ENCODE peak calls at places on chromosomes 16 and 17, in ten cellular contexts. V, Z, B, I, H, Q, M, D, J and A are unnamed samples.

GRCh38 chr17:27674335-27674734 is 43.3 kb downstream of the LGALS9 start:
- DNase-seq in V (no peak), Z (no peak), B (no peak), I (no peak), H (no peak), Q (no peak), M (no peak), D (no peak), J (no peak), A (no peak)

GRCh38 chr17:30600830-30601494 is 123.8 kb downstream of the GOSR1 start:
- DNase-seq in V (peak), Z (peak), B (peak), I (no peak), H (no peak), Q (no peak), M (no peak), D (peak), J (no peak), A (no peak)

GRCh38 chr16:1003551-1004347 is 22.2 kb downstream of the SOX8 start:
- DNase-seq in V (no peak), Z (no peak), B (no peak), I (no peak), H (no peak), Q (no peak), M (no peak), D (no peak), J (no peak), A (no peak)

GRCh38 chr16:89442990-89443726 is 47.2 kb downstream of the ANKRD11 start:
- DNase-seq in V (peak), Z (no peak), B (peak), I (no peak), H (no peak), Q (peak), M (peak), D (peak), J (no peak), A (peak)

GRCh38 chr17:35684046-35684802 is 47.2 kb upstream of the RASL10B start:
- DNase-seq in V (peak), Z (no peak), B (no peak), I (no peak), H (no peak), Q (no peak), M (no peak), D (no peak), J (no peak), A (no peak)

GRCh38 chr16:30895592-30896202 is 717 bp upstream of the CTF1 start:
- DNase-seq in V (peak), Z (peak), B (no peak), I (no peak), H (no peak), Q (peak), M (no peak), D (no peak), J (no peak), A (no peak)

GRCh38 chr16:27920391-27920891 is 143.1 kb downstream of the GSG1L start:
- DNase-seq in V (peak), Z (no peak), B (peak), I (no peak), H (no peak), Q (peak), M (no peak), D (no peak), J (no peak), A (no peak)

GRCh38 chr17:74924250-74924948 is at the start of gene OTOP2:
- DNase-seq in V (no peak), Z (no peak), B (peak), I (peak), H (no peak), Q (no peak), M (no peak), D (peak), J (no peak), A (no peak)

GRCh38 chr17:49450735-49451134 is 36.1 kb upstream of the PHB1 start:
- DNase-seq in V (no peak), Z (no peak), B (no peak), I (no peak), H (no peak), Q (no peak), M (no peak), D (no peak), J (no peak), A (no peak)

GRCh38 chr17:33725675-33726271 is 432.7 kb upstream of the ASIC2 start:
- DNase-seq in V (peak), Z (no peak), B (peak), I (no peak), H (no peak), Q (peak), M (peak), D (peak), J (no peak), A (no peak)

GRCh38 chr17:56292010-56292409 is 138.7 kb downstream of the ANKFN1 start:
- DNase-seq in V (no peak), Z (no peak), B (no peak), I (no peak), H (no peak), Q (no peak), M (no peak), D (no peak), J (no peak), A (no peak)

GRCh38 chr16:12398029-12398735 is 405.5 kb downstream of the CPPED1 start:
- DNase-seq in V (no peak), Z (no peak), B (no peak), I (no peak), H (no peak), Q (no peak), M (no peak), D (no peak), J (no peak), A (no peak)

GRCh38 chr16:15832241-15832640 is 24.6 kb downstream of the MYH11 start:
- DNase-seq in V (no peak), Z (no peak), B (no peak), I (no peak), H (no peak), Q (no peak), M (no peak), D (no peak), J (no peak), A (no peak)

GRCh38 chr16:83715217-83715920 is 92.4 kb upstream of the HSBP1 start:
- DNase-seq in V (no peak), Z (no peak), B (no peak), I (no peak), H (no peak), Q (no peak), M (peak), D (no peak), J (peak), A (no peak)

GRCh38 chr17:76495663-76496400 is 5.4 kb downstream of the RHBDF2 start:
- DNase-seq in V (no peak), Z (no peak), B (no peak), I (no peak), H (no peak), Q (no peak), M (no peak), D (no peak), J (no peak), A (no peak)

GRCh38 chr17:76492250-76492988 is 8.8 kb downstream of the RHBDF2 start:
- DNase-seq in V (no peak), Z (no peak), B (no peak), I (no peak), H (peak), Q (no peak), M (no peak), D (peak), J (no peak), A (no peak)

GRCh38 chr17:76493505-76494167 is 7.6 kb downstream of the RHBDF2 start:
- DNase-seq in V (no peak), Z (no peak), B (no peak), I (no peak), H (no peak), Q (no peak), M (peak), D (peak), J (no peak), A (no peak)

GRCh38 chr17:76491271-76492184 is 9.7 kb downstream of the RHBDF2 start:
- DNase-seq in V (no peak), Z (no peak), B (no peak), I (no peak), H (no peak), Q (peak), M (no peak), D (peak), J (no peak), A (no peak)

GRCh38 chr17:76492989-76493501 is 8.2 kb downstream of the RHBDF2 start:
- DNase-seq in V (no peak), Z (no peak), B (no peak), I (peak), H (peak), Q (no peak), M (peak), D (peak), J (no peak), A (peak)
- TF ChIP-seq EP300 in V (no peak), Z (no peak), B (no peak), I (peak), H (no peak), Q (no peak), M (no peak), D (no peak), J (no peak), A (peak)

GRCh38 chr17:14019186-14019956 is 49.9 kb upstream of the COX10 start:
- DNase-seq in V (no peak), Z (no peak), B (no peak), I (no peak), H (no peak), Q (peak), M (no peak), D (no peak), J (no peak), A (no peak)
- TF ChIP-seq EP300 in V (no peak), Z (no peak), B (no peak), I (no peak), H (no peak), Q (no peak), M (no peak), D (no peak), J (no peak), A (no peak)

GRCh38 chr16:87619360-87620200 is 17.3 kb downstream of the JPH3 start:
- DNase-seq in V (no peak), Z (no peak), B (peak), I (no peak), H (no peak), Q (no peak), M (no peak), D (no peak), J (no peak), A (no peak)
- TF ChIP-seq EP300 in V (no peak), Z (no peak), B (no peak), I (no peak), H (no peak), Q (no peak), M (no peak), D (no peak), J (no peak), A (no peak)

GRCh38 chr16:84807776-84808175 is 12.0 kb upstream of the CRISPLD2 start:
- DNase-seq in V (no peak), Z (no peak), B (no peak), I (no peak), H (no peak), Q (no peak), M (no peak), D (no peak), J (no peak), A (no peak)

GRCh38 chr16:84808812-84809211 is 11.0 kb upstream of the CRISPLD2 start:
- DNase-seq in V (no peak), Z (peak), B (no peak), I (no peak), H (no peak), Q (peak), M (no peak), D (no peak), J (no peak), A (no peak)

GRCh38 chr16:84806890-84807258 is 12.9 kb upstream of the CRISPLD2 start:
- DNase-seq in V (no peak), Z (no peak), B (no peak), I (no peak), H (no peak), Q (no peak), M (no peak), D (no peak), J (no peak), A (no peak)

GRCh38 chr16:84804326-84804725 is 15.5 kb upstream of the CRISPLD2 start:
- DNase-seq in V (no peak), Z (no peak), B (no peak), I (no peak), H (no peak), Q (no peak), M (no peak), D (no peak), J (no peak), A (no peak)

DNA sequence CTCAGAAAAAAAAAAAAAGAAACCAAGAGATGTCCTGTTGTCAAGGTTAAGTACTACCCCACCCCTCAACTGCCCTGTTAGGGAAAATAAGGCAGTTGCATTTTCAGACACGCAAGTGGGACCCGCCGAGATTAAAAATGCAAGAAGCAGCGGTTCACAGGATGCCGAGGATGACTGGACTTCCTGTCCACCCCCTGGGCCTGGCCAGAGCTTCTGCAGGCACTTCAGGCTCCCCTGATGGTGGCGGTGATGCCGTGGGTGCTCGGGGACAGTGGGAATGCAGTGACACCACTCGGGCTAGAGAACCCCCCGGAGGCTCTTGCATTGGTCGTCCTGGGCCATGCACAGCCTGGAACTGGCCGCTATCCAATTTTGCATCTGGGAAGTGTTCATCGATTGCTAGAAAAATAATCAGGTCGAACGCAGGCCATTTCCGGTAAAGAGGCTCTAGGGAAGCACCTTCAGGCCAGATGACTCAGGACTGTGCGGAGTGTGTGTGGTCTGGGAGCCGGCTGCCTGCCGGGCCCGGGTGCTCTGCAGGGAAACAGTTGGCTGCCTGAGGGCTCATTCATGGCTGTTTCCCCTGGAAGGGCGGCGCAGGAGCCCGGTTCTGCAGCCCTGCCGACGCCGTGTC is 13.4 kb upstream of the CRISPLD2 start:
- DNase-seq in V (peak), Z (no peak), B (peak), I (no peak), H (peak), Q (peak), M (peak), D (no peak), J (no peak), A (peak)
- TF ChIP-seq EP300 in V (no peak), Z (no peak), B (peak), I (no peak), H (no peak), Q (no peak), M (no peak), D (no peak), J (no peak), A (no peak)

GRCh38 chr16:82183004-82183397 is 13.0 kb upstream of the MPHOSPH6 start:
- DNase-seq in V (no peak), Z (no peak), B (no peak), I (no peak), H (no peak), Q (no peak), M (no peak), D (no peak), J (no peak), A (no peak)

GRCh38 chr16:82187829-82188228 is 17.8 kb upstream of the MPHOSPH6 start:
- DNase-seq in V (no peak), Z (no peak), B (no peak), I (no peak), H (no peak), Q (no peak), M (no peak), D (no peak), J (no peak), A (no peak)

GRCh38 chr16:82184213-82184612 is 14.2 kb upstream of the MPHOSPH6 start:
- DNase-seq in V (no peak), Z (no peak), B (no peak), I (no peak), H (no peak), Q (no peak), M (no peak), D (no peak), J (no peak), A (no peak)

GRCh38 chr16:82182237-82183003 is 12.4 kb upstream of the MPHOSPH6 start:
- DNase-seq in V (no peak), Z (no peak), B (no peak), I (no peak), H (no peak), Q (no peak), M (no peak), D (no peak), J (no peak), A (no peak)

GRCh38 chr16:82185012-82185411 is 15.0 kb upstream of the MPHOSPH6 start:
- DNase-seq in V (no peak), Z (no peak), B (no peak), I (no peak), H (no peak), Q (no peak), M (no peak), D (no peak), J (no peak), A (no peak)
- TF ChIP-seq EP300 in V (no peak), Z (no peak), B (no peak), I (no peak), H (no peak), Q (no peak), M (no peak), D (no peak), J (no peak), A (no peak)